ENCODE peak calls at places on chromosome 7, in four cellular contexts. One of them, this sample, is unnamed.
A peak's percentile ranks its signal among the peaks of the same experiment; 100 is the strongest.

GRCh38 chr7:140512317-140513000 is 33.2 kb upstream of the MKRN1 start:
- DNase-seq in heart right ventricle: peak; percentile 23
- DNase-seq in CD4-positive, CD25-positive, alpha-beta regulatory T cell: no peak
- DNase-seq in breast epithelium: peak; percentile 30
- DNase-seq in this sample: no peak

GRCh38 chr7:142581341-142581740 is 167.9 kb upstream of the PRSS1 start:
- DNase-seq in heart right ventricle: no peak
- DNase-seq in CD4-positive, CD25-positive, alpha-beta regulatory T cell: peak; percentile 71
- DNase-seq in breast epithelium: no peak
- DNase-seq in this sample: no peak

GRCh38 chr7:101519324-101520017 is 109.6 kb downstream of the MYL10 start:
- DNase-seq in heart right ventricle: no peak
- DNase-seq in CD4-positive, CD25-positive, alpha-beta regulatory T cell: no peak
- DNase-seq in breast epithelium: no peak
- DNase-seq in this sample: no peak

GRCh38 chr7:64887756-64888508 is 15.1 kb upstream of the ZNF273 start:
- DNase-seq in heart right ventricle: no peak
- DNase-seq in CD4-positive, CD25-positive, alpha-beta regulatory T cell: peak; percentile 15
- DNase-seq in breast epithelium: peak; percentile 12
- DNase-seq in this sample: no peak

GRCh38 chr7:107180378-107180777 is 11.6 kb downstream of the HBP1 start:
- DNase-seq in heart right ventricle: no peak
- DNase-seq in CD4-positive, CD25-positive, alpha-beta regulatory T cell: peak; percentile 14
- DNase-seq in breast epithelium: no peak
- DNase-seq in this sample: no peak

GRCh38 chr7:30348083-30348560 is 63.7 kb downstream of the ZNRF2 start:
- DNase-seq in heart right ventricle: no peak
- DNase-seq in CD4-positive, CD25-positive, alpha-beta regulatory T cell: peak; percentile 94
- DNase-seq in breast epithelium: no peak
- DNase-seq in this sample: no peak

GRCh38 chr7:116461500-116461899 is 38.0 kb upstream of the CAV2 start:
- DNase-seq in heart right ventricle: no peak
- DNase-seq in CD4-positive, CD25-positive, alpha-beta regulatory T cell: no peak
- DNase-seq in breast epithelium: no peak
- DNase-seq in this sample: no peak

GRCh38 chr7:71266912-71267311 is 135.0 kb downstream of the GALNT17 start:
- DNase-seq in heart right ventricle: no peak
- DNase-seq in CD4-positive, CD25-positive, alpha-beta regulatory T cell: no peak
- DNase-seq in breast epithelium: peak; percentile 30
- DNase-seq in this sample: no peak

GRCh38 chr7:45188736-45189135 is 31.1 kb downstream of the RAMP3 start:
- DNase-seq in heart right ventricle: no peak
- DNase-seq in CD4-positive, CD25-positive, alpha-beta regulatory T cell: no peak
- DNase-seq in breast epithelium: no peak
- DNase-seq in this sample: no peak

GRCh38 chr7:88339195-88339922 is 32.7 kb upstream of the STEAP4 start:
- DNase-seq in heart right ventricle: no peak
- DNase-seq in CD4-positive, CD25-positive, alpha-beta regulatory T cell: no peak
- DNase-seq in breast epithelium: no peak
- DNase-seq in this sample: no peak

GRCh38 chr7:134701272-134701671 is 54.6 kb downstream of the BPGM start:
- DNase-seq in heart right ventricle: no peak
- DNase-seq in CD4-positive, CD25-positive, alpha-beta regulatory T cell: peak; percentile 54
- DNase-seq in breast epithelium: no peak
- DNase-seq in this sample: no peak

GRCh38 chr7:67716729-67717128 is 720.1 kb downstream of the TYW1 start:
- DNase-seq in heart right ventricle: no peak
- DNase-seq in CD4-positive, CD25-positive, alpha-beta regulatory T cell: no peak
- DNase-seq in breast epithelium: no peak
- DNase-seq in this sample: no peak

DNA sequence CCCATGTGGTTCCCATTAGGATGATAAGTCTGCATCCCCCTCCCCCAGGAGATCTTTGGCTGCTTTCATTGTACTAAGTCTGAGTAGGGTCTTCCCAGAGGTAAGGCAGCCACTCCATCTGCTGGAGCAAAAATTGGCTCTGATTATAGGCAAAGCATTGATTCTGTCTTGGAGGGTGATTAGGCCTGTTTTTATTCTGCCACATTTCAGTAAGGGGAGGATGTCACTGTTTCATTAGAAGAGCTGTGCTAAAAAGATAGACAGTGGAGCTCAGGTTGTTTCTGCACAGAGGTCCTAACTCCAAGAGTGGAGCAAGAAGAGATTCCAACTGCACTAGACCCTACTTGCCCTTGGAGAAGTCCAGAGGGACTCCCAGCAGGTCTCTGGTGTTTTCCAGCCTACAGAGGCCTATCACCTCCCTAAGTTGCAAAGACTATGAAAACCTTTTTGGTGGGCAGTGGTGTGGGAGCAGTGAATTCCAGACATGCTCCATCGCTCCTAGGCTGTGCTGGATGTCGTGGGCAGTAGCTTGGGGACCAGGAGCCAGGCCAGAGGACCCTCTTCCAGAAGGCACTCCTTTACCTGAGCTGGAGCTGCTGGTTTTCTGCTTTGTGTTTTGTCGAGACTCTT is 7.2 kb upstream of the HOXA2 start:
- DNase-seq in heart right ventricle: no peak
- DNase-seq in CD4-positive, CD25-positive, alpha-beta regulatory T cell: no peak
- DNase-seq in breast epithelium: no peak
- DNase-seq in this sample: no peak
- H3K27me3 ChIP-seq in heart right ventricle: peaks cover 98% of the 10 kb centered on the region
- H3K27me3 ChIP-seq in CD4-positive, CD25-positive, alpha-beta regulatory T cell: no peaks in the 10 kb centered on the region
- H3K27me3 ChIP-seq in breast epithelium: no peaks in the 10 kb centered on the region
- H3K27me3 ChIP-seq in this sample: no peaks in the 10 kb centered on the region

GRCh38 chr7:150803161-150803860 is 2.7 kb downstream of the TMEM176A start:
- DNase-seq in heart right ventricle: no peak
- DNase-seq in CD4-positive, CD25-positive, alpha-beta regulatory T cell: no peak
- DNase-seq in breast epithelium: no peak
- DNase-seq in this sample: no peak
- H3K27me3 ChIP-seq in heart right ventricle: peaks cover 10% of the 10 kb centered on the region
- H3K27me3 ChIP-seq in CD4-positive, CD25-positive, alpha-beta regulatory T cell: peaks cover 35% of the 10 kb centered on the region
- H3K27me3 ChIP-seq in breast epithelium: peaks cover 2% of the 10 kb centered on the region
- H3K27me3 ChIP-seq in this sample: peaks cover 10% of the 10 kb centered on the region

DNA sequence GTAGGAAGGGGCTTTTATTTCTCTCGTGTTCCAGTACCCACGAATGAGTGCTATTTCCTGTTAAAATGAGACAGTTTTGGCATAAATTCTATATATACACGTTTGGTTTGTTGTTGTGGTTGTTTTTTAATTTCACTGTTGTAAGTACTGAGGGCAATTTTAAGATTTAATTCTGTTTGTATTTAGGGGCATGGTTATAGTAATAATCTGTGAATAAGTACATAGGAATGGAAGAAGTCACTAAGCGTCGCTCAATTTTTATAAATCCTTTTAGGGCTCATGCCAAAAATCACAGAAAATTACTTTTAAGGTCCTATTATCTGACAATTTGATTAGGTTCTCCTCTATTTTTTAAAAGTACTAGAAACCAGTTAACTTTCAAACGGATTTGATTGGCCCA is 87.3 kb downstream of the HECW1 start:
- DNase-seq in heart right ventricle: no peak
- DNase-seq in CD4-positive, CD25-positive, alpha-beta regulatory T cell: no peak
- DNase-seq in breast epithelium: no peak
- DNase-seq in this sample: no peak
- H3K27me3 ChIP-seq in heart right ventricle: peaks cover 15% of the 10 kb centered on the region
- H3K27me3 ChIP-seq in CD4-positive, CD25-positive, alpha-beta regulatory T cell: no peaks in the 10 kb centered on the region
- H3K27me3 ChIP-seq in breast epithelium: no peaks in the 10 kb centered on the region
- H3K27me3 ChIP-seq in this sample: no peaks in the 10 kb centered on the region

GRCh38 chr7:156618078-156618790 is 22.3 kb upstream of the RNF32 start:
- DNase-seq in heart right ventricle: no peak
- DNase-seq in CD4-positive, CD25-positive, alpha-beta regulatory T cell: no peak
- DNase-seq in breast epithelium: no peak
- DNase-seq in this sample: no peak
- H3K27me3 ChIP-seq in heart right ventricle: peaks cover 21% of the 10 kb centered on the region
- H3K27me3 ChIP-seq in CD4-positive, CD25-positive, alpha-beta regulatory T cell: peaks cover 35% of the 10 kb centered on the region
- H3K27me3 ChIP-seq in breast epithelium: no peaks in the 10 kb centered on the region
- H3K27me3 ChIP-seq in this sample: no peaks in the 10 kb centered on the region

GRCh38 chr7:112869111-112869774 is 79.0 kb upstream of the TMEM168 start:
- DNase-seq in heart right ventricle: no peak
- DNase-seq in CD4-positive, CD25-positive, alpha-beta regulatory T cell: peak; percentile 66
- DNase-seq in breast epithelium: no peak
- DNase-seq in this sample: no peak
- H3K27me3 ChIP-seq in heart right ventricle: no peaks in the 10 kb centered on the region
- H3K27me3 ChIP-seq in CD4-positive, CD25-positive, alpha-beta regulatory T cell: no peaks in the 10 kb centered on the region
- H3K27me3 ChIP-seq in breast epithelium: no peaks in the 10 kb centered on the region
- H3K27me3 ChIP-seq in this sample: no peaks in the 10 kb centered on the region

DNA sequence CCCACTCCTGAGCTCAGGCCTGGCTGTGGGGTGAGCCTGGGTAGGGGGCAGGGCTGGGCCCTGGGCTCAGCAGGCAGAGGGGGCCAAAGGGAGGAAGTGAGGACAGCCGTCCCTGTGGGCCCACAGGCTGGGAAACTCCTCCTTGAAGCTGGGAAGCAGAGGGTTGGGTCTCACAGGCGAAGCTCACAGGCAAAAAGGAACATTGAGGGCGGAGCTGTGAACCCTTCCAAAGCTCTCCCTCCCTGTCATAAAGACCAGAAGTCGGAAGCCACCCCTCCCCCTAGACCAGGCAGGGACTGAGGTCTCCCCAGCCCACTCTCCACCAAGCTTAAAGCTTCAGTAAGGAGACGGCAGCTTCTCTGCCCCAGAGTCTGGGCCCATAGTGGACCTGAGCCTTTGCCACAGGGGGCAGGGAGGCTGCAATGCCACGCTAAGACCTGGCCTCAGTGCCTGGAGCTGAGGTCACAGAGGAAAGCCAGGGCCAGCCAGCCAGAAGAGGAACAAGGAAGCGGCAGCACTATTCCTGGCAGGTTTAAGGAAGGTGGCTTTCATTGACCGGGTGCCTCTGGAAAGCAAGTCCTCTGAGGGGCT is 1.0 kb upstream of the KCP start:
- DNase-seq in heart right ventricle: peak; percentile 29
- DNase-seq in CD4-positive, CD25-positive, alpha-beta regulatory T cell: no peak
- DNase-seq in breast epithelium: no peak
- DNase-seq in this sample: no peak
- H3K27me3 ChIP-seq in heart right ventricle: peaks cover 75% of the 10 kb centered on the region
- H3K27me3 ChIP-seq in CD4-positive, CD25-positive, alpha-beta regulatory T cell: no peaks in the 10 kb centered on the region
- H3K27me3 ChIP-seq in breast epithelium: peaks cover 8% of the 10 kb centered on the region
- H3K27me3 ChIP-seq in this sample: no peaks in the 10 kb centered on the region

This sample was measured in ascending aorta.